ENCODE peak calls at places on chromosomes 6 and 20, in eight cellular contexts. B is endodermal cell, F is HFFc6, Q is GM10248, A is natural killer cell, T is Peyer's patch, X is right lobe of liver, M is upper lobe of right lung. C is an unnamed sample.

GRCh38 chr20:5077761-5078387 is 41.9 kb downstream of the PCNA start:
- DNase-seq in B (no peak), F (no peak), Q (no peak), A (no peak), T (no peak), X (no peak), M (no peak), C (no peak)

GRCh38 chr6:163529605-163530004 is 115.1 kb downstream of the QKI start:
- DNase-seq in B (no peak), F (peak), Q (no peak), A (no peak), T (no peak), X (no peak), M (no peak), C (peak)

GRCh38 chr6:40907198-40907701 is 131.8 kb downstream of the UNC5CL start:
- DNase-seq in B (no peak), F (peak), Q (no peak), A (no peak), T (no peak), X (peak), M (no peak), C (no peak)

GRCh38 chr6:133817460-133818047 is 71.4 kb upstream of the TCF21 start:
- DNase-seq in B (peak), F (no peak), Q (peak), A (no peak), T (no peak), X (no peak), M (no peak), C (no peak)

GRCh38 chr6:151389640-151390275 is 1.6 kb downstream of the ZBTB2 start:
- DNase-seq in B (no peak), F (peak), Q (peak), A (no peak), T (no peak), X (peak), M (peak), C (no peak)

GRCh38 chr6:106973018-106973840 is 1.3 kb downstream of the CD24 start:
- DNase-seq in B (peak), F (no peak), Q (peak), A (no peak), T (peak), X (peak), M (peak), C (no peak)

GRCh38 chr6:17493286-17493685 is 99.9 kb downstream of the CAP2 start:
- DNase-seq in B (no peak), F (peak), Q (no peak), A (no peak), T (no peak), X (no peak), M (no peak), C (no peak)

GRCh38 chr6:135145509-135145865 is 35.6 kb upstream of the MYB start:
- DNase-seq in B (no peak), F (no peak), Q (no peak), A (no peak), T (no peak), X (no peak), M (no peak), C (no peak)

GRCh38 chr6:162343196-162343901 is 384.2 kb downstream of the PRKN start:
- DNase-seq in B (no peak), F (no peak), Q (no peak), A (no peak), T (no peak), X (no peak), M (no peak), C (no peak)

GRCh38 chr6:3648724-3649123 is 102.8 kb downstream of the PXDC1 start:
- DNase-seq in B (no peak), F (no peak), Q (no peak), A (no peak), T (no peak), X (no peak), M (no peak), C (no peak)

GRCh38 chr20:50683570-50683969 is 7.8 kb downstream of the RIPOR3 start:
- DNase-seq in B (no peak), F (no peak), Q (no peak), A (no peak), T (no peak), X (no peak), M (no peak), C (no peak)

GRCh38 chr6:156833755-156834154 is 56.6 kb downstream of the ARID1B start:
- DNase-seq in B (no peak), F (no peak), Q (no peak), A (no peak), T (no peak), X (no peak), M (no peak), C (no peak)

GRCh38 chr6:2433686-2434085 is 188.3 kb upstream of the GMDS start:
- DNase-seq in B (no peak), F (no peak), Q (no peak), A (no peak), T (no peak), X (no peak), M (no peak), C (no peak)

GRCh38 chr20:62776692-62777527 is 19.4 kb upstream of the MRGBP start:
- DNase-seq in B (peak), F (no peak), Q (peak), A (no peak), T (peak), X (peak), M (no peak), C (no peak)

GRCh38 chr20:20806121-20806820 is 93.8 kb upstream of the RALGAPA2 start:
- DNase-seq in B (peak), F (no peak), Q (no peak), A (no peak), T (no peak), X (no peak), M (no peak), C (no peak)

GRCh38 chr6:137776786-137777185 is 90.3 kb upstream of the TNFAIP3 start:
- DNase-seq in B (no peak), F (no peak), Q (no peak), A (no peak), T (no peak), X (no peak), M (no peak), C (no peak)

GRCh38 chr20:13656721-13657368 is 18.1 kb upstream of the TASP1 start:
- DNase-seq in B (no peak), F (no peak), Q (no peak), A (no peak), T (no peak), X (no peak), M (no peak), C (no peak)

GRCh38 chr6:138182939-138183791 is 21.4 kb downstream of the ARFGEF3 start:
- DNase-seq in B (peak), F (no peak), Q (no peak), A (no peak), T (no peak), X (no peak), M (no peak), C (no peak)

GRCh38 chr6:1815827-1816452 is 206.2 kb downstream of the FOXC1 start:
- DNase-seq in B (peak), F (no peak), Q (no peak), A (no peak), T (no peak), X (no peak), M (no peak), C (no peak)

GRCh38 chr20:36210561-36210960 is 25.7 kb upstream of the AAR2 start:
- DNase-seq in B (no peak), F (no peak), Q (no peak), A (no peak), T (no peak), X (no peak), M (no peak), C (no peak)
- TF ChIP-seq CTCF in B (peak), F (peak), Q (no peak), A (no peak), T (no peak), X (no peak), M (no peak), C (no peak)

GRCh38 chr6:144739873-144740272 is 454.7 kb downstream of the UTRN start:
- DNase-seq in B (no peak), F (no peak), Q (no peak), A (no peak), T (no peak), X (no peak), M (no peak), C (no peak)
- TF ChIP-seq CTCF in B (no peak), F (no peak), Q (no peak), A (no peak), T (no peak), X (no peak), M (no peak), C (no peak)

GRCh38 chr20:38725959-38726848 is 1.9 kb downstream of the SLC32A1 start:
- DNase-seq in B (peak), F (no peak), Q (peak), A (peak), T (no peak), X (peak), M (no peak), C (no peak)

GRCh38 chr20:38727602-38728236 is 3.4 kb downstream of the SLC32A1 start:
- DNase-seq in B (no peak), F (no peak), Q (no peak), A (no peak), T (no peak), X (no peak), M (no peak), C (no peak)

GRCh38 chr20:38725458-38725958 is 1.2 kb downstream of the SLC32A1 start:
- DNase-seq in B (no peak), F (no peak), Q (no peak), A (no peak), T (no peak), X (no peak), M (no peak), C (no peak)

GRCh38 chr20:38728237-38728761 is 4.0 kb downstream of the SLC32A1 start:
- DNase-seq in B (peak), F (no peak), Q (no peak), A (no peak), T (no peak), X (no peak), M (no peak), C (no peak)

GRCh38 chr20:38726849-38727601 is 2.7 kb downstream of the SLC32A1 start:
- DNase-seq in B (peak), F (no peak), Q (peak), A (peak), T (no peak), X (no peak), M (no peak), C (no peak)
- TF ChIP-seq CTCF in B (peak), F (peak), Q (no peak), A (no peak), T (no peak), X (no peak), M (no peak), C (no peak)

DNA sequence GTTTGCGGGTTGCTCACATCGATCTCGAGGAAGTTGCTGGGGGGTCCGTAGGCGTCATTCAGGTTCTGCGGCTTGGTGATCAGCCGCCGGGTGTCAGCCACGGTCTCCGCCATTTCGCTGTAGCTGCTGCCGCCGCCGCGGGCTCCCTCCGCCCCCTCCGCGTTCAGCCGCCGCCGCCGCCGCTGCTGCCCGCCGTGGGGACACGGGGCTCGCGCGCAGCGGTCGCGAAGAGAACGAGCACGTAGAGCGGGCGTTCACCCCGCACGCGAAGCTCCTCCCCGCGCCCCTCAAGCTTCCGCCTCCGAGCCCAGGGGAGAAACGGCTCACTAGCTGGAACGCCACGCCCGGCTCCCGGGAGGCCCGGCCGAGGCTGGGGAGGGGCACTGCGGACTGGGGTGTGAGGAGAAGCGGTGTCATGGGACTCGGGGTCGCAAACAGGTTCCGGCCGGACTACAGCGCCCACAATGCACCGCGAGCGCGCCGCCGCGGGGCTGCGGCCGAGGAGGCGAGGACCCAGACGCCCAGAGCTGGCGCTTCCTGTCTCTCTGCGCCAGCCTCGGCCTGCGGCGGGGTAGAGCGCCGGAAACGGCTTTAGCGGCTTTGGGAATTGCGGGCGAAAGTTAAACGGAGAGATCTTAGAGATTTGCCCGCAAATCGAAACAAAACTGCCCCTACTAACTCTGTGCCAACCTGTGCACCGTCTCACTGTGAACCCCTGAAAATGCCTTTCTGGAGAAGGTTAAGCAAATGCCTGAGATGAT is at the start of gene SNX3:
- DNase-seq in B (peak), F (peak), Q (peak), A (peak), T (peak), X (peak), M (peak), C (peak)
- TF ChIP-seq CTCF in B (peak), F (no peak), Q (peak), A (no peak), T (peak), X (no peak), M (no peak), C (no peak)

GRCh38 chr6:33126101-33126714 is 50.4 kb downstream of the HLA-DPB1 start:
- DNase-seq in B (peak), F (peak), Q (peak), A (peak), T (peak), X (peak), M (peak), C (no peak)

GRCh38 chr6:33124947-33125346 is 49.2 kb downstream of the HLA-DPB1 start:
- DNase-seq in B (no peak), F (no peak), Q (no peak), A (no peak), T (no peak), X (no peak), M (no peak), C (no peak)

GRCh38 chr6:33124525-33124901 is 48.7 kb downstream of the HLA-DPB1 start:
- DNase-seq in B (no peak), F (no peak), Q (no peak), A (no peak), T (no peak), X (no peak), M (no peak), C (no peak)

GRCh38 chr6:33123181-33123580 is 47.4 kb downstream of the HLA-DPB1 start:
- DNase-seq in B (no peak), F (no peak), Q (no peak), A (no peak), T (no peak), X (no peak), M (no peak), C (no peak)

GRCh38 chr6:33123732-33124524 is 48.1 kb downstream of the HLA-DPB1 start:
- DNase-seq in B (peak), F (no peak), Q (no peak), A (no peak), T (no peak), X (no peak), M (no peak), C (no peak)
- TF ChIP-seq CTCF in B (peak), F (peak), Q (peak), A (peak), T (peak), X (peak), M (peak), C (peak)

GRCh38 chr6:54266400-54266923 is 41.8 kb upstream of the TINAG start:
- DNase-seq in B (peak), F (no peak), Q (no peak), A (no peak), T (no peak), X (no peak), M (no peak), C (no peak)
- TF ChIP-seq CTCF in B (peak), F (peak), Q (no peak), A (no peak), T (no peak), X (no peak), M (no peak), C (no peak)

C was measured in AG09319.